ENCODE peak calls at places on chromosomes 6 and 20, in seven cellular contexts. One of them, this sample, is unnamed.

GRCh38 chr6:153957409-153957808 is 81.6 kb upstream of the OPRM1 start:
- DNase-seq in spleen: no peak
- DNase-seq in activated naive CD4-positive, alpha-beta T cell: no peak
- DNase-seq in AG20443: no peak
- DNase-seq in T-cell: no peak
- DNase-seq in effector memory CD4-positive, alpha-beta T cell: no peak
- DNase-seq in HT-29: no peak
- DNase-seq in this sample: no peak

GRCh38 chr6:25623065-25623464 is 28.9 kb upstream of the SCGN start:
- DNase-seq in spleen: no peak
- DNase-seq in activated naive CD4-positive, alpha-beta T cell: no peak
- DNase-seq in AG20443: no peak
- DNase-seq in T-cell: no peak
- DNase-seq in effector memory CD4-positive, alpha-beta T cell: no peak
- DNase-seq in HT-29: no peak
- DNase-seq in this sample: no peak

GRCh38 chr6:20403766-20404640 is 2.3 kb downstream of the E2F3 start:
- DNase-seq in spleen: no peak
- DNase-seq in activated naive CD4-positive, alpha-beta T cell: peak
- DNase-seq in AG20443: no peak
- DNase-seq in T-cell: peak
- DNase-seq in effector memory CD4-positive, alpha-beta T cell: peak
- DNase-seq in HT-29: peak
- DNase-seq in this sample: peak

GRCh38 chr6:113328886-113329381 is 528.2 kb upstream of the MARCKS start:
- DNase-seq in spleen: no peak
- DNase-seq in activated naive CD4-positive, alpha-beta T cell: no peak
- DNase-seq in AG20443: no peak
- DNase-seq in T-cell: no peak
- DNase-seq in effector memory CD4-positive, alpha-beta T cell: no peak
- DNase-seq in HT-29: no peak
- DNase-seq in this sample: no peak

GRCh38 chr20:32018269-32019155 is 8.3 kb downstream of the CCM2L start:
- DNase-seq in spleen: peak
- DNase-seq in activated naive CD4-positive, alpha-beta T cell: peak
- DNase-seq in AG20443: peak
- DNase-seq in T-cell: peak
- DNase-seq in effector memory CD4-positive, alpha-beta T cell: peak
- DNase-seq in HT-29: peak
- DNase-seq in this sample: no peak

GRCh38 chr6:131216277-131216676 is 81.0 kb downstream of the AKAP7 start:
- DNase-seq in spleen: no peak
- DNase-seq in activated naive CD4-positive, alpha-beta T cell: no peak
- DNase-seq in AG20443: no peak
- DNase-seq in T-cell: no peak
- DNase-seq in effector memory CD4-positive, alpha-beta T cell: no peak
- DNase-seq in HT-29: no peak
- DNase-seq in this sample: no peak

GRCh38 chr6:149725785-149726184 is 7.9 kb upstream of the LATS1 start:
- DNase-seq in spleen: no peak
- DNase-seq in activated naive CD4-positive, alpha-beta T cell: no peak
- DNase-seq in AG20443: no peak
- DNase-seq in T-cell: no peak
- DNase-seq in effector memory CD4-positive, alpha-beta T cell: no peak
- DNase-seq in HT-29: no peak
- DNase-seq in this sample: no peak

GRCh38 chr6:170098428-170099170 is 192.3 kb downstream of the DLL1 start:
- DNase-seq in spleen: peak
- DNase-seq in activated naive CD4-positive, alpha-beta T cell: no peak
- DNase-seq in AG20443: no peak
- DNase-seq in T-cell: no peak
- DNase-seq in effector memory CD4-positive, alpha-beta T cell: no peak
- DNase-seq in HT-29: no peak
- DNase-seq in this sample: peak

GRCh38 chr20:58457083-58457680 is 58.0 kb downstream of the APCDD1L start:
- DNase-seq in spleen: no peak
- DNase-seq in activated naive CD4-positive, alpha-beta T cell: no peak
- DNase-seq in AG20443: no peak
- DNase-seq in T-cell: no peak
- DNase-seq in effector memory CD4-positive, alpha-beta T cell: no peak
- DNase-seq in HT-29: no peak
- DNase-seq in this sample: no peak

GRCh38 chr20:31894980-31895675 is 24.7 kb downstream of the TTLL9 start:
- DNase-seq in spleen: no peak
- DNase-seq in activated naive CD4-positive, alpha-beta T cell: no peak
- DNase-seq in AG20443: peak
- DNase-seq in T-cell: no peak
- DNase-seq in effector memory CD4-positive, alpha-beta T cell: no peak
- DNase-seq in HT-29: peak
- DNase-seq in this sample: no peak

GRCh38 chr6:154408906-154409500 is 52.4 kb upstream of the IPCEF1 start:
- DNase-seq in spleen: no peak
- DNase-seq in activated naive CD4-positive, alpha-beta T cell: no peak
- DNase-seq in AG20443: no peak
- DNase-seq in T-cell: no peak
- DNase-seq in effector memory CD4-positive, alpha-beta T cell: no peak
- DNase-seq in HT-29: peak
- DNase-seq in this sample: no peak

GRCh38 chr20:47843886-47844567 is 58.7 kb upstream of the SULF2 start:
- DNase-seq in spleen: no peak
- DNase-seq in activated naive CD4-positive, alpha-beta T cell: no peak
- DNase-seq in AG20443: no peak
- DNase-seq in T-cell: no peak
- DNase-seq in effector memory CD4-positive, alpha-beta T cell: no peak
- DNase-seq in HT-29: peak
- DNase-seq in this sample: no peak

GRCh38 chr6:20978176-20978614 is 443.9 kb downstream of the CDKAL1 start:
- DNase-seq in spleen: no peak
- DNase-seq in activated naive CD4-positive, alpha-beta T cell: no peak
- DNase-seq in AG20443: peak
- DNase-seq in T-cell: no peak
- DNase-seq in effector memory CD4-positive, alpha-beta T cell: no peak
- DNase-seq in HT-29: no peak
- DNase-seq in this sample: no peak

GRCh38 chr6:107822154-107823046 is 1.7 kb downstream of the SCML4 start:
- DNase-seq in spleen: no peak
- DNase-seq in activated naive CD4-positive, alpha-beta T cell: peak
- DNase-seq in AG20443: no peak
- DNase-seq in T-cell: peak
- DNase-seq in effector memory CD4-positive, alpha-beta T cell: peak
- DNase-seq in HT-29: no peak
- DNase-seq in this sample: no peak

GRCh38 chr20:9024996-9025395 is 43.9 kb upstream of the PLCB4 start:
- DNase-seq in spleen: no peak
- DNase-seq in activated naive CD4-positive, alpha-beta T cell: no peak
- DNase-seq in AG20443: no peak
- DNase-seq in T-cell: no peak
- DNase-seq in effector memory CD4-positive, alpha-beta T cell: no peak
- DNase-seq in HT-29: no peak
- DNase-seq in this sample: no peak

GRCh38 chr6:75940558-75940957 is 131.9 kb downstream of the IMPG1 start:
- DNase-seq in spleen: no peak
- DNase-seq in activated naive CD4-positive, alpha-beta T cell: no peak
- DNase-seq in AG20443: no peak
- DNase-seq in T-cell: no peak
- DNase-seq in effector memory CD4-positive, alpha-beta T cell: no peak
- DNase-seq in HT-29: no peak
- DNase-seq in this sample: no peak

GRCh38 chr6:41051873-41052272 is 1.1 kb upstream of the APOBEC2 start:
- DNase-seq in spleen: no peak
- DNase-seq in activated naive CD4-positive, alpha-beta T cell: no peak
- DNase-seq in AG20443: no peak
- DNase-seq in T-cell: no peak
- DNase-seq in effector memory CD4-positive, alpha-beta T cell: no peak
- DNase-seq in HT-29: no peak
- DNase-seq in this sample: no peak

GRCh38 chr20:41299899-41300298 is 17.6 kb downstream of the ZHX3 start:
- DNase-seq in spleen: no peak
- DNase-seq in activated naive CD4-positive, alpha-beta T cell: no peak
- DNase-seq in AG20443: peak
- DNase-seq in T-cell: no peak
- DNase-seq in effector memory CD4-positive, alpha-beta T cell: no peak
- DNase-seq in HT-29: no peak
- DNase-seq in this sample: no peak

GRCh38 chr6:40891131-40891530 is 147.9 kb downstream of the UNC5CL start:
- DNase-seq in spleen: no peak
- DNase-seq in activated naive CD4-positive, alpha-beta T cell: no peak
- DNase-seq in AG20443: no peak
- DNase-seq in T-cell: no peak
- DNase-seq in effector memory CD4-positive, alpha-beta T cell: no peak
- DNase-seq in HT-29: no peak
- DNase-seq in this sample: no peak

GRCh38 chr6:11450061-11450460 is 87.5 kb upstream of the TMEM170B start:
- DNase-seq in spleen: no peak
- DNase-seq in activated naive CD4-positive, alpha-beta T cell: no peak
- DNase-seq in AG20443: no peak
- DNase-seq in T-cell: no peak
- DNase-seq in effector memory CD4-positive, alpha-beta T cell: no peak
- DNase-seq in HT-29: no peak
- DNase-seq in this sample: no peak

GRCh38 chr6:111589366-111589765 is 16.3 kb downstream of the TRAF3IP2 start:
- DNase-seq in spleen: no peak
- DNase-seq in activated naive CD4-positive, alpha-beta T cell: no peak
- DNase-seq in AG20443: peak
- DNase-seq in T-cell: no peak
- DNase-seq in effector memory CD4-positive, alpha-beta T cell: no peak
- DNase-seq in HT-29: peak
- DNase-seq in this sample: no peak

GRCh38 chr20:19756756-19757486 is 1.1 kb upstream of the RIN2 start:
- DNase-seq in spleen: no peak
- DNase-seq in activated naive CD4-positive, alpha-beta T cell: no peak
- DNase-seq in AG20443: no peak
- DNase-seq in T-cell: no peak
- DNase-seq in effector memory CD4-positive, alpha-beta T cell: no peak
- DNase-seq in HT-29: peak
- DNase-seq in this sample: no peak

GRCh38 chr6:37489697-37490336 is 9.9 kb downstream of the CCDC167 start:
- DNase-seq in spleen: no peak
- DNase-seq in activated naive CD4-positive, alpha-beta T cell: no peak
- DNase-seq in AG20443: no peak
- DNase-seq in T-cell: peak
- DNase-seq in effector memory CD4-positive, alpha-beta T cell: no peak
- DNase-seq in HT-29: no peak
- DNase-seq in this sample: no peak

GRCh38 chr6:21593412-21593926 is at the start of gene SOX4:
- DNase-seq in spleen: peak
- DNase-seq in activated naive CD4-positive, alpha-beta T cell: no peak
- DNase-seq in AG20443: peak
- DNase-seq in T-cell: peak
- DNase-seq in effector memory CD4-positive, alpha-beta T cell: no peak
- DNase-seq in HT-29: peak
- DNase-seq in this sample: peak

GRCh38 chr6:9126845-9127560 is 691.7 kb upstream of the SLC35B3 start:
- DNase-seq in spleen: no peak
- DNase-seq in activated naive CD4-positive, alpha-beta T cell: no peak
- DNase-seq in AG20443: peak
- DNase-seq in T-cell: no peak
- DNase-seq in effector memory CD4-positive, alpha-beta T cell: no peak
- DNase-seq in HT-29: no peak
- DNase-seq in this sample: no peak

GRCh38 chr6:143982968-143983367 is 25.1 kb downstream of the PLAGL1 start:
- DNase-seq in spleen: no peak
- DNase-seq in activated naive CD4-positive, alpha-beta T cell: no peak
- DNase-seq in AG20443: no peak
- DNase-seq in T-cell: no peak
- DNase-seq in effector memory CD4-positive, alpha-beta T cell: no peak
- DNase-seq in HT-29: no peak
- DNase-seq in this sample: no peak

GRCh38 chr6:106520711-106521367 is 108.5 kb downstream of the RTN4IP1 start:
- DNase-seq in spleen: peak
- DNase-seq in activated naive CD4-positive, alpha-beta T cell: peak
- DNase-seq in AG20443: no peak
- DNase-seq in T-cell: peak
- DNase-seq in effector memory CD4-positive, alpha-beta T cell: peak
- DNase-seq in HT-29: no peak
- DNase-seq in this sample: no peak

GRCh38 chr20:59031326-59032022 is 661 bp downstream of the ATP5F1E start:
- DNase-seq in spleen: no peak
- DNase-seq in activated naive CD4-positive, alpha-beta T cell: no peak
- DNase-seq in AG20443: no peak
- DNase-seq in T-cell: no peak
- DNase-seq in effector memory CD4-positive, alpha-beta T cell: peak
- DNase-seq in HT-29: peak
- DNase-seq in this sample: no peak

GRCh38 chr6:3247255-3248146 is 11.2 kb upstream of the PSMG4 start:
- DNase-seq in spleen: no peak
- DNase-seq in activated naive CD4-positive, alpha-beta T cell: no peak
- DNase-seq in AG20443: peak
- DNase-seq in T-cell: no peak
- DNase-seq in effector memory CD4-positive, alpha-beta T cell: no peak
- DNase-seq in HT-29: peak
- DNase-seq in this sample: no peak

GRCh38 chr6:2061880-2062279 is 183.5 kb downstream of the GMDS start:
- DNase-seq in spleen: no peak
- DNase-seq in activated naive CD4-positive, alpha-beta T cell: no peak
- DNase-seq in AG20443: no peak
- DNase-seq in T-cell: no peak
- DNase-seq in effector memory CD4-positive, alpha-beta T cell: no peak
- DNase-seq in HT-29: peak
- DNase-seq in this sample: no peak

GRCh38 chr6:90284745-90285481 is 11.7 kb downstream of the BACH2 start:
- DNase-seq in spleen: peak
- DNase-seq in activated naive CD4-positive, alpha-beta T cell: no peak
- DNase-seq in AG20443: no peak
- DNase-seq in T-cell: no peak
- DNase-seq in effector memory CD4-positive, alpha-beta T cell: no peak
- DNase-seq in HT-29: peak
- DNase-seq in this sample: no peak

GRCh38 chr6:16326971-16327776 is 88.8 kb downstream of the GMPR start:
- DNase-seq in spleen: no peak
- DNase-seq in activated naive CD4-positive, alpha-beta T cell: no peak
- DNase-seq in AG20443: no peak
- DNase-seq in T-cell: no peak
- DNase-seq in effector memory CD4-positive, alpha-beta T cell: no peak
- DNase-seq in HT-29: no peak
- DNase-seq in this sample: no peak